ENCODE peak calls at places on chromosome 13, in five cellular contexts. One of them, this sample, is unnamed.

GRCh38 chr13:97471721-97472120 is 37.8 kb downstream of the RAP2A start:
- DNase-seq in psoas muscle: no peak
- DNase-seq in tibial nerve: no peak
- DNase-seq in colonic mucosa: no peak
- DNase-seq in breast epithelium: no peak
- DNase-seq in this sample: no peak

GRCh38 chr13:67776171-67776570 is 546.0 kb upstream of the PCDH9 start:
- DNase-seq in colonic mucosa: no peak
- DNase-seq in tibial nerve: no peak
- DNase-seq in psoas muscle: no peak
- DNase-seq in breast epithelium: no peak
- DNase-seq in this sample: no peak

GRCh38 chr13:78630509-78630908 is 27.2 kb upstream of the POU4F1 start:
- DNase-seq in tibial nerve: no peak
- DNase-seq in breast epithelium: no peak
- DNase-seq in psoas muscle: no peak
- DNase-seq in colonic mucosa: no peak
- DNase-seq in this sample: no peak

GRCh38 chr13:109694972-109695371 is 91.4 kb downstream of the IRS2 start:
- DNase-seq in tibial nerve: no peak
- DNase-seq in colonic mucosa: no peak
- DNase-seq in psoas muscle: no peak
- DNase-seq in breast epithelium: no peak
- DNase-seq in this sample: no peak

GRCh38 chr13:95385373-95385772 is 84.1 kb upstream of the ABCC4 start:
- DNase-seq in breast epithelium: no peak
- DNase-seq in psoas muscle: no peak
- DNase-seq in colonic mucosa: no peak
- DNase-seq in tibial nerve: no peak
- DNase-seq in this sample: no peak

GRCh38 chr13:31160857-31161582 is 684 bp downstream of the HSPH1 start:
- DNase-seq in breast epithelium: no peak
- DNase-seq in psoas muscle: peak; percentile 75
- DNase-seq in tibial nerve: peak; percentile 19
- DNase-seq in colonic mucosa: peak; percentile 82
- DNase-seq in this sample: peak; percentile 59

GRCh38 chr13:101575591-101575990 is 123.1 kb downstream of the ITGBL1 start:
- DNase-seq in tibial nerve: no peak
- DNase-seq in colonic mucosa: no peak
- DNase-seq in psoas muscle: no peak
- DNase-seq in breast epithelium: no peak
- DNase-seq in this sample: no peak

GRCh38 chr13:76383671-76384461 is 502.3 kb downstream of the KCTD12 start:
- DNase-seq in psoas muscle: no peak
- DNase-seq in breast epithelium: no peak
- DNase-seq in colonic mucosa: peak; percentile 20
- DNase-seq in tibial nerve: no peak
- DNase-seq in this sample: peak; percentile 30

GRCh38 chr13:44617648-44618047 is 41.5 kb upstream of the TSC22D1 start:
- DNase-seq in colonic mucosa: no peak
- DNase-seq in tibial nerve: no peak
- DNase-seq in breast epithelium: no peak
- DNase-seq in psoas muscle: no peak
- DNase-seq in this sample: no peak

DNA sequence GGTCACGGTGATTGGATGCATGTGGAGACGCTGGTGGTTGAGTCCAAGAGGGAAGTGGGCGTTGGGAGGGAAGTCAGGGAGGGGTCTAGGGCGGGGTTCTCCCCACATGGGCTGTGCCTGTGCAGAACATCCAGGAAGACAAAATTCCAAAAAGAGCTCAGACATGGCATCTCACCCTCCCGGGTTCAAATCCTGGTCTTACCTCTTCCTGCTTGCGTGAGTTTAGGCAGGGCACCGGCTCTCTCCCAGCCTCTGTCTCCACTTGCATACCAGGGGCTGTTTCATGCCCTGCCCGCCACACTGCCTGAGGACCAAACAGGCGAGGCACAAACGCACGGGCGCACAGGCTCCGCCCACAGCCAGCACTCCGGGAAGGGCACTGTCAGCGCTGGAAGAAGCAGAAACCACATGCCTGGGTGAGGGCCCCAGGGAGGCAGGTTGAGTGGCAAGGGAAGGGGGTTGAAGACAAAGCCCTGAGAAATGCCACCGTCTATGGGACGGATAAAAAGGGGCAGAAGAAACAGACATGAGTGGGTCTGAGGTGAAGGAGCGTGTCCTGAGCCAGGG is 123.6 kb upstream of the SOX1 start:
- DNase-seq in tibial nerve: no peak
- DNase-seq in psoas muscle: no peak
- DNase-seq in colonic mucosa: no peak
- DNase-seq in breast epithelium: no peak
- DNase-seq in this sample: no peak
- H3K9me3 ChIP-seq in tibial nerve: no peaks in the 10 kb centered on the region
- H3K9me3 ChIP-seq in psoas muscle: no peaks in the 10 kb centered on the region
- H3K9me3 ChIP-seq in colonic mucosa: no peaks in the 10 kb centered on the region
- H3K9me3 ChIP-seq in breast epithelium: no peaks in the 10 kb centered on the region
- H3K9me3 ChIP-seq in this sample: no peaks in the 10 kb centered on the region

GRCh38 chr13:28819046-28819747 is 942 bp upstream of the MTUS2 start:
- DNase-seq in colonic mucosa: no peak
- DNase-seq in psoas muscle: no peak
- DNase-seq in breast epithelium: no peak
- DNase-seq in tibial nerve: no peak
- DNase-seq in this sample: no peak

GRCh38 chr13:28822801-28823200 is 2.7 kb downstream of the MTUS2 start:
- DNase-seq in breast epithelium: no peak
- DNase-seq in tibial nerve: no peak
- DNase-seq in colonic mucosa: no peak
- DNase-seq in psoas muscle: no peak
- DNase-seq in this sample: no peak

GRCh38 chr13:28819748-28820098 is 416 bp upstream of the MTUS2 start:
- DNase-seq in colonic mucosa: peak; percentile 34
- DNase-seq in psoas muscle: no peak
- DNase-seq in breast epithelium: no peak
- DNase-seq in tibial nerve: no peak
- DNase-seq in this sample: peak; percentile 55

GRCh38 chr13:28822161-28822560 is 2.0 kb downstream of the MTUS2 start:
- DNase-seq in psoas muscle: no peak
- DNase-seq in breast epithelium: no peak
- DNase-seq in tibial nerve: no peak
- DNase-seq in colonic mucosa: no peak
- DNase-seq in this sample: no peak

GRCh38 chr13:28820099-28821051 is at the start of gene MTUS2:
- DNase-seq in psoas muscle: no peak
- DNase-seq in breast epithelium: no peak
- DNase-seq in tibial nerve: no peak
- DNase-seq in colonic mucosa: no peak
- DNase-seq in this sample: no peak
- H3K27me3 ChIP-seq in psoas muscle: peaks cover 64% of the 10 kb centered on the region
- H3K27me3 ChIP-seq in breast epithelium: peaks cover 38% of the 10 kb centered on the region
- H3K27me3 ChIP-seq in tibial nerve: no peaks in the 10 kb centered on the region
- H3K27me3 ChIP-seq in colonic mucosa: peaks cover 16% of the 10 kb centered on the region
- H3K27me3 ChIP-seq in this sample: peaks cover 42% of the 10 kb centered on the region

GRCh38 chr13:19153782-19154450 is 27.7 kb downstream of the TUBA3C start:
- DNase-seq in colonic mucosa: no peak
- DNase-seq in psoas muscle: no peak
- DNase-seq in breast epithelium: no peak
- DNase-seq in tibial nerve: no peak
- DNase-seq in this sample: no peak
- H3K9me3 ChIP-seq in colonic mucosa: no peaks in the 10 kb centered on the region
- H3K9me3 ChIP-seq in psoas muscle: no peaks in the 10 kb centered on the region
- H3K9me3 ChIP-seq in breast epithelium: peaks cover 18% of the 10 kb centered on the region
- H3K9me3 ChIP-seq in tibial nerve: no peaks in the 10 kb centered on the region
- H3K9me3 ChIP-seq in this sample: peaks cover 4% of the 10 kb centered on the region

GRCh38 chr13:66359393-66359792 is 870.7 kb downstream of the PCDH9 start:
- DNase-seq in breast epithelium: no peak
- DNase-seq in colonic mucosa: no peak
- DNase-seq in psoas muscle: no peak
- DNase-seq in tibial nerve: no peak
- DNase-seq in this sample: no peak
- H3K27me3 ChIP-seq in breast epithelium: no peaks in the 10 kb centered on the region
- H3K27me3 ChIP-seq in colonic mucosa: no peaks in the 10 kb centered on the region
- H3K27me3 ChIP-seq in psoas muscle: no peaks in the 10 kb centered on the region
- H3K27me3 ChIP-seq in tibial nerve: no peaks in the 10 kb centered on the region
- H3K27me3 ChIP-seq in this sample: no peaks in the 10 kb centered on the region

DNA sequence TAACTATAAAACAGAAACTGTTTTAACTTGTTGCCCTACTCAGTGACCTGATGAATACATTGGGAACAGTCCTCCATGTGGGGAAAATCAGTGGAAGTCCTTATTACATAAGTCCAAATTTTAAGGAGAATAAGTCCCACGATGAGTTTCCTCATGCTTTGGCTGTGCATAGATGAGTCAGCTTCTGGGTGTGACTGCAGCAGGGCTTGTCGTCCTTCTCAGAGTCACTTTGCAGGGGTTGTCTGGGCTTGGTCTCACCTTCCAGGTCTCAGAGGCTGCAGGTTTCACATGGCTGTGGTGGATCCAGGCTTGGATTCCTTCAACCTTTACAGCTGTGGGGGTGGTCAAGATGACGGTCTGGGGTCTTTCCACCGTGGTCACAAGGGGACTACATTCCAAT is 85.6 kb downstream of the SLC25A15 start:
- DNase-seq in breast epithelium: no peak
- DNase-seq in colonic mucosa: no peak
- DNase-seq in psoas muscle: no peak
- DNase-seq in tibial nerve: no peak
- DNase-seq in this sample: no peak
- H3K9me3 ChIP-seq in breast epithelium: peaks cover 86% of the 10 kb centered on the region
- H3K9me3 ChIP-seq in colonic mucosa: peaks cover 8% of the 10 kb centered on the region
- H3K9me3 ChIP-seq in psoas muscle: peaks cover 14% of the 10 kb centered on the region
- H3K9me3 ChIP-seq in tibial nerve: no peaks in the 10 kb centered on the region
- H3K9me3 ChIP-seq in this sample: peaks cover 4% of the 10 kb centered on the region

DNA sequence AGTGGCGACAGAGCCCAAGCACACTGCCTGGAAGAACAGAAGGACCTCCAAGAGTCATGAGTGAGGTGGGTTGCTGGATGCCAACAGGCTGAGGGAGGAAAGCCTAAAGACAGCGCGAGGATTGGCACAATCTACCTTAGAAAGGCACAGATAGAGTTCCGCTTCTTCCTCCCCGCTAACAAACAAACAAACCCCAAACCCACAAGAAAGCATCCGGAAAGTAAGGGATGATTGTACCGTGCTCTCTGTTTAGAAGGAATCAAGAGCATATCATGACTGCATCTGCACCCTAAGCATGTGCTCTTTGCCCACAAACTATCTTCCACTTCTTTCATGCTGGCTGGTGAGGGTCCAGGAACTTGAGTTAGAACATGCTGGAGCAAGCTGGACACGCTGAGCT is 233.0 kb upstream of the KLF12 start:
- DNase-seq in breast epithelium: no peak
- DNase-seq in tibial nerve: no peak
- DNase-seq in colonic mucosa: no peak
- DNase-seq in psoas muscle: no peak
- DNase-seq in this sample: no peak
- H3K27me3 ChIP-seq in breast epithelium: no peaks in the 10 kb centered on the region
- H3K27me3 ChIP-seq in tibial nerve: no peaks in the 10 kb centered on the region
- H3K27me3 ChIP-seq in colonic mucosa: no peaks in the 10 kb centered on the region
- H3K27me3 ChIP-seq in psoas muscle: peaks cover 4% of the 10 kb centered on the region
- H3K27me3 ChIP-seq in this sample: no peaks in the 10 kb centered on the region

This sample was measured in heart left ventricle.